ENCODE peak calls at places on chromosomes 13 and 19, in four cellular contexts. L is GM23248, W is pancreas, X is heart right ventricle. V is an unnamed sample.

GRCh38 chr19:47490847-47491246 is 6.8 kb upstream of the KPTN start:
- DNase-seq in L (no peak), W (peak), X (no peak), V (no peak)

GRCh38 chr19:19540707-19541515 is 2.8 kb downstream of the CILP2 start:
- DNase-seq in L (peak), W (peak), X (no peak), V (peak)

GRCh38 chr13:32135655-32136054 is 104.1 kb downstream of the FRY start:
- DNase-seq in W (no peak), L (peak), X (no peak), V (no peak)

GRCh38 chr19:10887616-10888367 is 16.4 kb downstream of the CARM1 start:
- DNase-seq in W (no peak), X (no peak), L (peak), V (no peak)

GRCh38 chr13:41762796-41763195 is 198.1 kb downstream of the VWA8 start:
- DNase-seq in X (no peak), L (no peak), W (no peak), V (no peak)

GRCh38 chr13:98875146-98875729 is 102.6 kb downstream of the DOCK9 start:
- DNase-seq in W (no peak), X (no peak), L (no peak), V (no peak)

GRCh38 chr13:45749026-45749759 is 47.1 kb downstream of the CBY2 start:
- DNase-seq in W (no peak), L (no peak), X (no peak), V (no peak)

GRCh38 chr13:87923713-87924112 is 252.5 kb downstream of the SLITRK5 start:
- DNase-seq in L (no peak), X (no peak), W (peak), V (no peak)

GRCh38 chr13:113946409-113947181 is 27.3 kb downstream of the C13orf46 start:
- DNase-seq in L (no peak), W (no peak), X (peak), V (no peak)

GRCh38 chr13:99665716-99666115 is 164.4 kb downstream of the TM9SF2 start:
- DNase-seq in W (no peak), L (no peak), X (no peak), V (no peak)

GRCh38 chr13:22877421-22877820 is 303.4 kb upstream of the SGCG start:
- DNase-seq in L (no peak), W (no peak), X (no peak), V (no peak)

GRCh38 chr13:95644611-95645052 is at the start of gene DZIP1:
- DNase-seq in X (peak), W (peak), L (peak), V (peak)

GRCh38 chr13:92175330-92175729 is 776.9 kb downstream of the GPC5 start:
- DNase-seq in X (no peak), W (no peak), L (peak), V (peak)

GRCh38 chr19:8639821-8640401 is 9.5 kb downstream of the NFILZ start:
- DNase-seq in L (no peak), X (no peak), W (no peak), V (peak)

GRCh38 chr13:44323754-44324153 is 49.9 kb upstream of the SERP2 start:
- DNase-seq in W (no peak), L (no peak), X (no peak), V (no peak)

GRCh38 chr19:15935167-15935702 is 906 bp upstream of the CYP4F11 start:
- DNase-seq in X (no peak), L (no peak), W (peak), V (no peak)

GRCh38 chr19:34991542-34992333 is 8.4 kb upstream of the GRAMD1A start:
- DNase-seq in L (no peak), X (no peak), W (peak), V (no peak)

GRCh38 chr19:34995551-34995950 is 4.6 kb upstream of the GRAMD1A start:
- DNase-seq in X (no peak), W (peak), L (no peak), V (no peak)

GRCh38 chr19:34994286-34994642 is 5.9 kb upstream of the GRAMD1A start:
- DNase-seq in X (no peak), W (peak), L (no peak), V (no peak)

GRCh38 chr19:34996978-34997640 is 3.0 kb upstream of the GRAMD1A start:
- DNase-seq in L (no peak), X (no peak), W (peak), V (peak)

GRCh38 chr19:34994643-34995471 is 5.3 kb upstream of the GRAMD1A start:
- DNase-seq in L (no peak), W (peak), X (peak), V (no peak)
- H3K4me3 ChIP-seq in L (no peak), W (no peak), X (no peak), V (no peak)

DNA sequence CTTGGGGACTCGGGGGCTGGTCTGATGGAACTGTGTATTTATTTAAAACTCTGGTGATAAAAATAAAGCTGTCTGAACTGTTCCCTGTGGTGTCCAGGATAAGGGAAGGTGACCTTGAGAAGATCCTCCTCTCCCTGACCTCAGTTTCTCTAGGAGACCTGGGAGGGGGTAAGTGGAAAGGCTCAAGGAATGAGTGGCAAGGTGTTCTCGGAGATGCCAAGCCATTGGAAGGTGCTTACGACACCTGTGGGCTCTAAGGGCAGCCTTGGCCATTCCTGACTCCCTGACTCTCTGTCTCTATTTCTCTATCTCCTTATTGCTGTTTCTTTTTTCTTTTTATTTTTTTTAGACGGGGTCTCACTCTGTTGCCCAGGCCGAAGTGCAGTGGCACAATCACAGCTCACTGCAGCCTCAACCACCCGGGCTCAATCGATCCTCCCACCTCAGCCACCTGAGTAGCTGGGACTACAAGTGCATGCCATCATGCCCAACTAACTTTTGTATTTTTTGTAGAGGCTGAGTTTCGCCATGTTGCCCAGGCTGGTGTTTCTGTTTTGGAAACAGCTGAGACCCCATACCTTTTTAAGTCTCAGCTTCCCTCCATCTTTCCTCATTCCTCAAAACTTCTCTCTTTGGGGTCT is 3.3 kb downstream of the GDF15 start:
- DNase-seq in L (no peak), W (no peak), X (no peak), V (no peak)
- H3K4me3 ChIP-seq in L (no peak), W (no peak), X (no peak), V (peak)

GRCh38 chr19:48737360-48737998 is 2.9 kb downstream of the RASIP1 start:
- DNase-seq in X (no peak), L (no peak), W (peak), V (no peak)
- H3K4me3 ChIP-seq in X (no peak), L (no peak), W (no peak), V (no peak)

GRCh38 chr19:53824134-53824611 is at the start of gene NLRP12:
- DNase-seq in X (no peak), L (no peak), W (no peak), V (no peak)
- H3K4me3 ChIP-seq in X (no peak), L (no peak), W (no peak), V (no peak)

DNA sequence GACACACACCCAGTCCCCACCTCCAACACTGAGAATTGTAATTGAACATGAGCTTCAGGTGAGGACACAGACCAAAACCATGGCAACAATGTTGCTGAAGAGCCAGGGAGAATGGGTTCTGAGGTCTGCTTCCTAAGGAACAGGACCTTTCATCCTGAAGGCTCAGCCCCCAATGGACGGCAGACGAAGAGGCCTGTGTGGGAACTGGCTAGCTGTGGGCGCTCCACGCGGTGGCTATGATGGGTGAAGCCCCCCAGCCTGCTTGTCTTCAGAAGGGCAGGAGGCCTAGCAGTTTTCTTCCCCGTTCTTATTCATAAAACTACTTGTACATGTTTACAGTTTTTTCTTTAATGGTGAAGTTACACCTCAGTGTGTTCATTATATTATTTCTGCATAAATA is 136.1 kb upstream of the SPACA7 start:
- DNase-seq in L (no peak), X (no peak), W (no peak), V (no peak)
- H3K4me3 ChIP-seq in L (no peak), X (no peak), W (no peak), V (no peak)

DNA sequence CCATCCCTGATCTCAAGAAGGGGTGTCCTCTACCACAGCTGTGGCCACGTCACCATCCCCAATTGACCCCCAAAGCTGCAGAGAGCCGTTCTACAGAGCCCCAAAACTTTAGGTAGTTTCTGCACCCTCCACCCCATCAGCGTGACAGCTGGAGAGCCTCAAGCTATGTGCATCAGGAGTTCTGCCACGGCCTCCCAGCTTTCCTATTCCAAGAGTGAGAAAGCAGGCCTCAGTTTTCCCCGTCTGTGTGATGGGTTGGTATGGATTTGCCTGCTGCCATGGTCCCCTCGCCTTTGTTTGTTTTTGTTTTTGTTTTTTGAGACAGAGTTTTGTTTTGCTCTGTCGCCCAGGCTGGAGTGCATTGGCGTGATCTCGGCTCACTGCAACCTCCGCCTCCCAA is 1.5 kb downstream of the BCL3 start:
- DNase-seq in W (no peak), L (no peak), X (no peak), V (no peak)
- H3K4me3 ChIP-seq in W (peak), L (peak), X (peak), V (peak)

GRCh38 chr19:31285744-31286143 is 63.5 kb downstream of the TSHZ3 start:
- DNase-seq in L (peak), W (no peak), X (no peak), V (peak)
- H3K4me3 ChIP-seq in L (peak), W (no peak), X (no peak), V (peak)